ENCODE peak calls at places on chromosome 9, in five cellular contexts. Q, C, F, I and P are unnamed samples.
A peak's percentile ranks its signal among the peaks of the same experiment; 100 is the strongest.

GRCh38 chr9:84170521-84171141 is 169.9 kb downstream of the SLC28A3 start:
- DNase-seq in F (no peak), Q (peak; percentile 74), C (peak; percentile 98), I (peak; percentile 50), P (peak; percentile 95)

GRCh38 chr9:38319496-38320173 is 72.9 kb upstream of the ALDH1B1 start:
- DNase-seq in F (no peak), Q (no peak), I (no peak), C (no peak), P (no peak)

GRCh38 chr9:121861501-121862180 is 210.2 kb downstream of the DAB2IP start:
- DNase-seq in C (no peak), F (no peak), I (peak; percentile 74), Q (peak; percentile 79), P (peak; percentile 54)

GRCh38 chr9:35333551-35333950 is 156.4 kb upstream of the RUSC2 start:
- DNase-seq in F (no peak), C (peak; percentile 86), I (no peak), Q (no peak), P (peak; percentile 52)

GRCh38 chr9:96391021-96391765 is 7.7 kb upstream of the SLC35D2 start:
- DNase-seq in Q (no peak), I (no peak), F (no peak), C (peak; percentile 37), P (peak; percentile 59)

GRCh38 chr9:94860678-94861588 is 134.4 kb downstream of the AOPEP start:
- DNase-seq in C (peak; percentile 89), Q (no peak), F (no peak), I (no peak), P (peak; percentile 89)

GRCh38 chr9:129422032-129422842 is 198.7 kb downstream of the C9orf50 start:
- DNase-seq in I (no peak), C (no peak), Q (no peak), F (no peak), P (no peak)

GRCh38 chr9:128946945-128947422 is 419 bp downstream of the DOLK start:
- DNase-seq in C (peak; percentile 11), Q (peak; percentile 29), F (no peak), I (no peak), P (no peak)

GRCh38 chr9:2621678-2622360 is at the start of gene VLDLR:
- DNase-seq in F (peak; percentile 56), Q (peak; percentile 76), C (peak; percentile 17), I (peak; percentile 70), P (peak; percentile 20)

GRCh38 chr9:105318729-105319513 is 74.5 kb downstream of the SLC44A1 start:
- DNase-seq in Q (no peak), I (no peak), F (no peak), C (no peak), P (no peak)

GRCh38 chr9:114290561-114290986 is 32.3 kb upstream of the ORM1 start:
- DNase-seq in Q (no peak), I (no peak), F (no peak), C (no peak), P (no peak)

GRCh38 chr9:116196806-116197205 is 43.2 kb downstream of the PAPPA start:
- DNase-seq in I (no peak), C (no peak), F (no peak), Q (no peak), P (no peak)

GRCh38 chr9:79492092-79492995 is 79.4 kb upstream of the TLE4 start:
- DNase-seq in I (no peak), F (no peak), C (peak; percentile 22), Q (no peak), P (no peak)

GRCh38 chr9:87108639-87109038 is 161.3 kb upstream of the GAS1 start:
- DNase-seq in C (no peak), Q (no peak), F (no peak), I (no peak), P (no peak)

GRCh38 chr9:2065704-2066103 is 50.6 kb downstream of the SMARCA2 start:
- DNase-seq in Q (no peak), C (no peak), F (no peak), I (no peak), P (no peak)

GRCh38 chr9:116152390-116152789 is 1.2 kb upstream of the PAPPA start:
- DNase-seq in Q (no peak), I (no peak), C (peak; percentile 70), F (no peak), P (no peak)

GRCh38 chr9:30519756-30520155 is 1864.7 kb upstream of the ACO1 start:
- DNase-seq in F (no peak), C (no peak), I (no peak), Q (no peak), P (no peak)

GRCh38 chr9:14433841-14434511 is 120.0 kb upstream of the NFIB start:
- DNase-seq in I (no peak), Q (no peak), F (no peak), C (peak; percentile 69), P (peak; percentile 51)

GRCh38 chr9:135391759-135392158 is 87.8 kb upstream of the PPP1R26 start:
- DNase-seq in Q (no peak), I (no peak), C (no peak), F (no peak), P (no peak)

GRCh38 chr9:89471390-89471789 is 26.5 kb downstream of the SEMA4D start:
- DNase-seq in I (no peak), F (no peak), C (no peak), Q (no peak), P (no peak)

GRCh38 chr9:4489562-4489918 is 728 bp upstream of the SLC1A1 start:
- DNase-seq in C (no peak), I (peak; percentile 41), Q (peak; percentile 49), F (no peak), P (no peak)

GRCh38 chr9:4821994-4822544 is 29.3 kb downstream of the RCL1 start:
- DNase-seq in C (no peak), Q (no peak), F (no peak), I (no peak), P (no peak)

GRCh38 chr9:94772654-94773303 is 46.3 kb downstream of the AOPEP start:
- DNase-seq in C (peak; percentile 86), I (no peak), F (no peak), Q (no peak), P (peak; percentile 64)

GRCh38 chr9:18767141-18767540 is 265.9 kb downstream of the SAXO1 start:
- DNase-seq in I (no peak), F (no peak), Q (no peak), C (no peak), P (no peak)

GRCh38 chr9:95762322-95762721 is 113.2 kb upstream of the ERCC6L2 start:
- DNase-seq in C (no peak), I (no peak), Q (no peak), F (no peak), P (no peak)

GRCh38 chr9:84669293-84670105 is at the start of gene NTRK2:
- DNase-seq in Q (peak; percentile 60), F (peak; percentile 45), I (peak; percentile 58), C (peak; percentile 2), P (peak; percentile 33)

GRCh38 chr9:129491486-129491855 is 129.4 kb downstream of the C9orf50 start:
- DNase-seq in F (no peak), I (no peak), Q (no peak), C (no peak), P (no peak)

GRCh38 chr9:131868766-131869165 is 128.9 kb upstream of the RAPGEF1 start:
- DNase-seq in F (no peak), C (peak; percentile 11), I (no peak), Q (no peak), P (no peak)

GRCh38 chr9:115884846-115885245 is 268.7 kb upstream of the PAPPA start:
- DNase-seq in I (no peak), Q (no peak), C (peak; percentile 7), F (no peak), P (peak; percentile 13)

GRCh38 chr9:100455470-100455869 is 17.5 kb upstream of the TMEFF1 start:
- DNase-seq in I (no peak), Q (no peak), F (no peak), C (peak; percentile 63), P (no peak)

DNA sequence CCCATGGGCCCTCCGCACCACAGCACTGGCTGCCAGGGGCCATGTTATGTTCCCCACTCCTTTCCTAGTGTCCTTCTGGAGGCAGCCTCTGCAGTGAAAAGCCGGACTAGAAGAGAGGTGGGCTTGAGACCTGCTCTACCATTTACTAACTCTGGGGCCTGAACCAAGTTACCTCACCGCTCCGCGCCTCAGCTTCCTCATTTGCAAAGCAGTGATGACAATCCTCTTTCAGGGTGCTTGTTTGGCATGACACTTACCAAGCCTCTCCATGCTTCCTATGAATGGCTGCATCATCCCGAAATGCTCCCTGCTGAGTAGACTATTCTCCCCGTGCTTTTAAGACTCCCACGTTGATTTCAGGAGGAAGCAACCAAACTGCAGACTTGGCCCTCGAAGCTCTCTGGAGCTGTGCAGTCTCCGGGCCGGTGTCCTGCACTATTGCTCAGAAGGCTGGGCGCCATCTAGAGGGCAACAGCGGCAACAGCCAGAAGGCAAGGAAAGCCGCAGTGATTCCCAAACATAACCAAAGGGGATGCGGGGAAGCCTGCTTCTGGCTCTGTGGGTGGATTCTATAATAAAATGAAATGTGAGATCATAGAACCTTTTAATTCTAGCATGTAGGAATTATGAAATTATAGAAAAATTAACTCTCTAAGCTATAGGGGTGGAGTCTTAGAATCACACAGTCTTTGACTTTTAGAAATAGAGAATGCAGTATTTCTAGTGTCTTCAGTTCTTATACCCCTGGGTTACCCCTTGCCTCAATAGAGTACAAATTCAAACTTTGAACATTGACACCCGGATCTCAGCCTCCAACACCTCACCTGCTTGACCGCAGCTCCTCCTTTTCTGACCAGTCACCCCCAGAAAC is 599.8 kb upstream of the BRINP1 start:
- DNase-seq in Q (peak; percentile 79), C (peak; percentile 61), F (peak; percentile 63), I (peak; percentile 84), P (peak; percentile 56)
- H2BK15ac ChIP-seq in Q (no peak overlapping the region), C (no peak overlapping the region), F (no peak overlapping the region), I (no peak overlapping the region), P (no peak overlapping the region)

GRCh38 chr9:133735894-133736293 is 2.3 kb downstream of the SARDH start:
- DNase-seq in F (no peak), C (no peak), Q (no peak), I (no peak), P (no peak)
- H3K4me2 ChIP-seq in F (no peak overlapping the region), C (no peak overlapping the region), Q (no peak overlapping the region), I (no peak overlapping the region), P (no peak overlapping the region)

GRCh38 chr9:133331641-133332380 is 4.2 kb downstream of the SURF6 start:
- DNase-seq in C (no peak), F (no peak), I (peak; percentile 28), Q (no peak), P (no peak)

GRCh38 chr9:133332381-133332730 is 3.6 kb downstream of the SURF6 start:
- DNase-seq in F (no peak), C (no peak), Q (no peak), I (peak; percentile 18), P (no peak)

GRCh38 chr9:133333566-133333965 is 2.4 kb downstream of the SURF6 start:
- DNase-seq in Q (no peak), I (peak; percentile 27), F (no peak), C (no peak), P (no peak)

GRCh38 chr9:133333011-133333410 is 3.0 kb downstream of the SURF6 start:
- DNase-seq in I (no peak), F (no peak), Q (no peak), C (no peak), P (no peak)

GRCh38 chr9:133331221-133331620 is 4.8 kb downstream of the SURF6 start:
- DNase-seq in Q (no peak), F (no peak), I (peak; percentile 26), C (no peak), P (no peak)
- H2BK15ac ChIP-seq in Q (no peak overlapping the region), F (no peak overlapping the region), I (no peak overlapping the region), C (no peak overlapping the region), P (no peak overlapping the region)

DNA sequence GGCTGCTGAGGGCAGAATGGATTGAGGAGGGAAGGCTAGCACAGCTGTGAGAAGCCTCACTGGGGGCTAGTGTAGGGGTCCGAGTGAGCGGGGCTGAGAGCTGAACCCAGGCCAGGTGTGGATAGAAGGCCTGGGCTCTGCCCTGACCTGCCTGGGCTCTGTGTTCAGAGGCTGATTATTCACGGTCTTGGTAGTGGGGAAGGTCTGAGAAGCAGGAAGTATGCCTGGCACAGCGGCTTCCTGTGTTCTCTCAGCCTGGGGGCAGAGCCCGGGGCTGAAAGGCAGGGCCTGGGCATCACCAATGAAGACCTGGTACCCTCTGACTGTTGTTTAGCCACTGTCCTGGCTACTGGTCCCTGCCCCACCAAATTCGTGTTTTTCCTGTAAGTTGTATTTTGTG is 136.4 kb upstream of the TBC1D2 start:
- DNase-seq in I (no peak), C (no peak), F (no peak), Q (no peak), P (no peak)
- H3K4me2 ChIP-seq in I (no peak overlapping the region), C (no peak overlapping the region), F (no peak overlapping the region), Q (no peak overlapping the region), P (no peak overlapping the region)